ENCODE peak calls at places on chromosomes 6 and 20, in five cellular contexts. O is mesenchymal stem cell, B is H9, V is IMR-90, R is H1. Q is an unnamed sample.

GRCh38 chr6:12092762-12093161 is 80.7 kb downstream of the HIVEP1 start:
- DNase-seq in B (no peak), V (peak; percentile 34), O (no peak), R (no peak), Q (no peak)

GRCh38 chr20:41006936-41007871 is 21.4 kb upstream of the TOP1 start:
- DNase-seq in R (no peak), O (peak; percentile 59), V (no peak), B (peak; percentile 39), Q (no peak)

GRCh38 chr6:87806635-87807034 is 104.6 kb upstream of the AKIRIN2 start:
- DNase-seq in V (no peak), B (no peak), R (no peak), O (no peak), Q (no peak)

GRCh38 chr6:9126845-9127560 is 691.7 kb upstream of the SLC35B3 start:
- DNase-seq in B (no peak), O (peak; percentile 87), R (no peak), V (peak; percentile 99), Q (peak; percentile 98)

GRCh38 chr6:96522469-96523009 is 933 bp downstream of the UFL1 start:
- DNase-seq in O (peak; percentile 46), R (no peak), V (peak; percentile 14), B (no peak), Q (no peak)

GRCh38 chr6:127737009-127737486 is 160.1 kb downstream of the C6orf58 start:
- DNase-seq in B (no peak), O (peak; percentile 79), R (peak; percentile 19), V (peak; percentile 73), Q (peak; percentile 82)

GRCh38 chr6:71822626-71823025 is 63.7 kb upstream of the RIMS1 start:
- DNase-seq in O (no peak), B (no peak), R (no peak), V (no peak), Q (no peak)

GRCh38 chr6:80689700-80690099 is 583.2 kb downstream of the BCKDHB start:
- DNase-seq in R (no peak), V (no peak), B (no peak), O (peak; percentile 33), Q (no peak)

GRCh38 chr6:26172496-26172958 is 85.3 kb downstream of the HFE start:
- DNase-seq in B (no peak), O (peak; percentile 77), R (no peak), V (peak; percentile 46), Q (peak; percentile 57)

GRCh38 chr20:34528921-34529297 is 12.7 kb downstream of the DYNLRB1 start:
- DNase-seq in V (no peak), B (no peak), R (no peak), O (no peak), Q (no peak)

GRCh38 chr6:108667984-108668383 is 107.3 kb downstream of the FOXO3 start:
- DNase-seq in V (peak; percentile 75), O (peak; percentile 43), B (no peak), R (no peak), Q (no peak)

GRCh38 chr6:135428078-135428477 is 69.5 kb downstream of the AHI1 start:
- DNase-seq in V (no peak), R (no peak), B (no peak), O (no peak), Q (no peak)

GRCh38 chr6:18389479-18389878 is 2.3 kb downstream of the RNF144B start:
- DNase-seq in V (peak; percentile 48), R (no peak), O (no peak), B (no peak), Q (no peak)

GRCh38 chr6:15429146-15430110 is 183.6 kb downstream of the JARID2 start:
- DNase-seq in B (no peak), O (peak; percentile 81), R (no peak), V (peak; percentile 70), Q (peak; percentile 69)

GRCh38 chr6:147071786-147072185 is 132.4 kb upstream of the STXBP5 start:
- DNase-seq in R (no peak), B (no peak), O (no peak), V (no peak), Q (no peak)

GRCh38 chr6:12720310-12720709 is 3.7 kb downstream of the PHACTR1 start:
- DNase-seq in B (no peak), R (no peak), V (no peak), O (no peak), Q (no peak)

GRCh38 chr6:38283734-38284362 is 355.9 kb downstream of the BTBD9 start:
- DNase-seq in B (no peak), R (no peak), V (peak; percentile 60), O (no peak), Q (no peak)

GRCh38 chr20:50250748-50251382 is 60.2 kb downstream of the CEBPB start:
- DNase-seq in R (no peak), B (no peak), V (no peak), O (no peak), Q (no peak)

GRCh38 chr6:5763871-5764270 is 242.9 kb downstream of the NRN1 start:
- DNase-seq in V (peak; percentile 8), R (no peak), B (no peak), O (no peak), Q (no peak)

GRCh38 chr6:30722280-30723112 is 2.3 kb downstream of the TUBB start:
- DNase-seq in R (no peak), V (peak; percentile 69), B (peak; percentile 77), O (peak; percentile 83), Q (peak; percentile 79)

GRCh38 chr6:109429496-109429895 is 10.9 kb downstream of the PPIL6 start:
- DNase-seq in R (no peak), V (no peak), O (no peak), B (no peak), Q (no peak)

GRCh38 chr6:40545954-40546353 is 41.2 kb downstream of the LRFN2 start:
- DNase-seq in B (peak; percentile 88), V (no peak), R (peak; percentile 44), O (no peak), Q (no peak)

GRCh38 chr6:133187114-133187513 is 54.0 kb upstream of the EYA4 start:
- DNase-seq in O (no peak), V (no peak), B (no peak), R (no peak), Q (no peak)

GRCh38 chr20:56171087-56172012 is 77.2 kb upstream of the MC3R start:
- DNase-seq in B (no peak), V (no peak), O (no peak), R (no peak), Q (no peak)

GRCh38 chr6:159642995-159643394 is 50.0 kb downstream of the SOD2 start:
- DNase-seq in V (no peak), B (no peak), R (no peak), O (no peak), Q (no peak)

DNA sequence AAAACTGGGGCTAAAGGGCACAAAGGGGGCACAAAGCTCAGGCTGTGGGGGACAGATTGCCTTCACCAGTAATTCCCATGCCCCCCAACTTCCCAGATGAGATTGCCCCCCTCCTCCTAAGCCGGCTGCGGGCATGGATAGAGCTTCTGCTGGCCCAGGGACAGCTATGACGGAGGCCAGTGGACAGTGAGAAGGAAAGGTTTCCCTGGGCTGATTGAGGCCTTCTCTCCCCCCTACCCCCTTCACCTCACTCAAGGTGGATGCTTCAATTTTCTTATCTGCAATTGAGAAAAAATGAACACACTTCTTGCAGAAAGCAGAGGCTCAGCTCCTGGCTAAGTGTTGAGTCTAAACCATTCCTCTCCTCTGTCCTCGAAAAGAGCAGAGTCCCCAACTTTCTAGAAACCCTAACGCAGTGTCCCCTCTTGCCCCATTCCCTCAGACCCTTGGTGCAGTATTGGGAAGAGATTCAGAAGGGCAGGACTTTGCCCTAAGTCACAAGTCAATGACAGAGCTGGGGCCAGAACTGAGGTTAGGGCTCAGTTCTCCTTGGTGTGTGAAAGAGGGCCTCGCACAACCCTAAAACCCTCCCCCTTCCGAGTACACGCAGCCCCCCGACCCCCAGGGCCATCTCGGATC is 808 bp downstream of the SDC4 start:
- DNase-seq in O (no peak), V (no peak), B (no peak), R (no peak), Q (peak; percentile 44)
- H3K14ac ChIP-seq in O (no peak overlapping the region), V (peak overlapping the region; percentile 94), B (no peak overlapping the region), R (no peak overlapping the region), Q (peak overlapping the region; percentile 87)

GRCh38 chr20:19756756-19757486 is 1.1 kb upstream of the RIN2 start:
- DNase-seq in R (no peak), V (no peak), B (no peak), O (no peak), Q (no peak)

GRCh38 chr20:19760371-19760721 is 2.3 kb downstream of the RIN2 start:
- DNase-seq in O (no peak), V (no peak), R (no peak), B (no peak), Q (no peak)

GRCh38 chr20:19757973-19758887 is at the start of gene RIN2:
- DNase-seq in R (peak; percentile 88), V (peak; percentile 87), O (peak; percentile 95), B (peak; percentile 97), Q (peak; percentile 92)

GRCh38 chr20:19757487-19757972 is 528 bp upstream of the RIN2 start:
- DNase-seq in O (peak; percentile 86), V (peak; percentile 70), B (peak; percentile 70), R (no peak), Q (peak; percentile 86)

DNA sequence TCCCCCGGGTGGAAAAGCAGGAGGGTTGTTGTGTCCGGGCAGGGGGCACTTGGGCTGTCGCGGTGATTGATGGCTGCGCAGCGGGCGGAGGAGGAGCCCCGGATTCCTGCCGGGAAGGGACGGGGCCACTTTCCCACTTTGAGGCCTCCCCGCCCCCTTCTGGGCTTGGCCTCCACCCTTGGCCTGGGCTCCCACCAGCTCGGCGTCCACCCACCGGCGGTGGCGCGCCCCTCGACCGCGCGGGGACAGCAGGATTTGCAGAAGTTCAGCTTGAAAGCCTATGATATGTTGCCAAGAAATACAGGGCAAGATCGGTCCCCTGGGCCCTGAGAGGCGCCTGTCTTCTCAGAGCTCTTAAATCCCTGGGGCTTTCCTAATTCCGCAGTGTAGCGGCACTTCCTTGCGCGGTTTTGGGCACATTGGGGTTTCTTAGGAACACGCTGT is 852 bp downstream of the RIN2 start:
- DNase-seq in O (peak; percentile 71), R (no peak), B (peak; percentile 76), V (no peak), Q (peak; percentile 54)
- H3K14ac ChIP-seq in O (no peak overlapping the region), R (no peak overlapping the region), B (no peak overlapping the region), V (peak overlapping the region; percentile 61), Q (peak overlapping the region; percentile 79)

GRCh38 chr6:169237496-169238134 is 16.0 kb downstream of the THBS2 start:
- DNase-seq in R (no peak), V (no peak), B (no peak), O (no peak), Q (no peak)
- H3K14ac ChIP-seq in R (no peak overlapping the region), V (no peak overlapping the region), B (no peak overlapping the region), O (no peak overlapping the region), Q (no peak overlapping the region)

GRCh38 chr20:1277529-1278322 is 11.6 kb downstream of the SNPH start:
- DNase-seq in R (no peak), O (no peak), B (peak; percentile 19), V (no peak), Q (no peak)
- H3K14ac ChIP-seq in R (no peak overlapping the region), O (no peak overlapping the region), B (no peak overlapping the region), V (peak overlapping the region; percentile 63), Q (no peak overlapping the region)

Q was measured in trophoblast cell.